ENCODE peak calls at places on chromosomes 11 and 22, in ten cellular contexts. J, L, I, V, F, H, W, S, N and Y are unnamed samples.

GRCh38 chr22:49664891-49665290 is 162.8 kb downstream of the BRD1 start:
- DNase-seq in J (no peak), L (no peak), I (no peak), V (no peak), F (no peak), H (no peak), W (no peak), S (no peak), N (no peak), Y (no peak)

GRCh38 chr11:45794169-45794568 is 10.8 kb upstream of the SLC35C1 start:
- DNase-seq in J (peak), L (no peak), I (no peak), V (no peak), F (no peak), H (peak), W (no peak), S (no peak), N (peak), Y (no peak)

GRCh38 chr11:18001191-18001590 is 11.7 kb downstream of the SERGEF start:
- DNase-seq in J (no peak), L (peak), I (no peak), V (peak), F (no peak), H (no peak), W (no peak), S (no peak), N (no peak), Y (no peak)

GRCh38 chr11:31233425-31233824 is 136.1 kb downstream of the DCDC1 start:
- DNase-seq in J (no peak), L (no peak), I (peak), V (no peak), F (no peak), H (peak), W (no peak), S (peak), N (no peak), Y (peak)

GRCh38 chr11:113261709-113262475 is 52.5 kb upstream of the TTC12 start:
- DNase-seq in J (no peak), L (peak), I (peak), V (peak), F (no peak), H (no peak), W (no peak), S (peak), N (no peak), Y (peak)

GRCh38 chr11:57322881-57323467 is 1.8 kb downstream of the TNKS1BP1 start:
- DNase-seq in J (no peak), L (no peak), I (peak), V (peak), F (no peak), H (no peak), W (no peak), S (no peak), N (no peak), Y (no peak)

GRCh38 chr11:66866420-66867010 is 9.7 kb downstream of the LRFN4 start:
- DNase-seq in J (no peak), L (no peak), I (no peak), V (no peak), F (peak), H (no peak), W (no peak), S (no peak), N (no peak), Y (no peak)

GRCh38 chr22:44698531-44699421 is 3.2 kb upstream of the PRR5 start:
- DNase-seq in J (no peak), L (peak), I (peak), V (peak), F (no peak), H (no peak), W (no peak), S (peak), N (no peak), Y (no peak)

GRCh38 chr11:126397016-126397415 is 41.5 kb downstream of the ST3GAL4 start:
- DNase-seq in J (no peak), L (no peak), I (no peak), V (no peak), F (no peak), H (no peak), W (no peak), S (no peak), N (no peak), Y (no peak)

GRCh38 chr11:33157103-33158027 is 3.9 kb downstream of the CSTF3 start:
- DNase-seq in J (no peak), L (no peak), I (no peak), V (peak), F (no peak), H (no peak), W (no peak), S (no peak), N (no peak), Y (peak)

GRCh38 chr11:5280582-5281102 is 10.9 kb upstream of the HBE1 start:
- DNase-seq in J (no peak), L (peak), I (peak), V (peak), F (no peak), H (no peak), W (peak), S (peak), N (no peak), Y (peak)

GRCh38 chr22:21873619-21874018 is 6.2 kb upstream of the MAPK1 start:
- DNase-seq in J (no peak), L (no peak), I (peak), V (no peak), F (no peak), H (no peak), W (peak), S (no peak), N (no peak), Y (no peak)

GRCh38 chr11:19931141-19931767 is 218.6 kb downstream of the NAV2 start:
- DNase-seq in J (no peak), L (no peak), I (no peak), V (peak), F (no peak), H (no peak), W (no peak), S (peak), N (no peak), Y (no peak)

GRCh38 chr22:20582520-20583361 is 75.3 kb downstream of the MED15 start:
- DNase-seq in J (no peak), L (no peak), I (no peak), V (no peak), F (no peak), H (no peak), W (no peak), S (no peak), N (no peak), Y (no peak)

GRCh38 chr11:116990061-116990473 is 108.2 kb downstream of the SIK3 start:
- DNase-seq in J (no peak), L (peak), I (no peak), V (peak), F (no peak), H (no peak), W (no peak), S (peak), N (no peak), Y (peak)

GRCh38 chr11:75449271-75449670 is 16.3 kb upstream of the KLHL35 start:
- DNase-seq in J (no peak), L (no peak), I (no peak), V (no peak), F (no peak), H (no peak), W (no peak), S (no peak), N (no peak), Y (no peak)